ENCODE peak calls at places on chromosomes 3 and 15, in eight cellular contexts. G is tibial artery; I is PC-3; U is CD4-positive, alpha-beta T cell; L is mesothelial cell of epicardium; E is progenitor cell of endocrine pancreas; W is foreskin fibroblast; H is neural progenitor cell. P is an unnamed sample.

GRCh38 chr3:186760141-186760813 is 23.1 kb upstream of the EIF4A2 start:
- DNase-seq in G (no peak), I (peak; percentile 94), U (no peak), L (no peak), E (no peak), W (no peak), H (no peak), P (no peak)

GRCh38 chr15:55222588-55222987 is 25.8 kb upstream of the RSL24D1 start:
- DNase-seq in G (no peak), I (no peak), U (no peak), L (no peak), E (no peak), W (no peak), H (no peak), P (no peak)

GRCh38 chr15:83039206-83039605 is 27.8 kb upstream of the C15orf40 start:
- DNase-seq in G (no peak), I (no peak), U (no peak), L (no peak), E (no peak), W (no peak), H (no peak), P (no peak)

GRCh38 chr15:89587955-89588354 is 12.7 kb downstream of the TICRR start:
- DNase-seq in G (no peak), I (peak; percentile 62), U (no peak), L (no peak), E (no peak), W (peak; percentile 70), H (no peak), P (no peak)

GRCh38 chr3:141308588-141309218 is 59.6 kb upstream of the ZBTB38 start:
- DNase-seq in G (no peak), I (peak; percentile 61), U (no peak), L (peak; percentile 59), E (peak; percentile 42), W (peak; percentile 77), H (peak; percentile 78), P (no peak)

GRCh38 chr15:56792211-56792610 is 58.9 kb upstream of the ZNF280D start:
- DNase-seq in G (no peak), I (no peak), U (no peak), L (no peak), E (no peak), W (no peak), H (no peak), P (no peak)

GRCh38 chr3:42149537-42150426 is 58.6 kb downstream of the TRAK1 start:
- DNase-seq in G (no peak), I (peak; percentile 96), U (no peak), L (no peak), E (no peak), W (no peak), H (no peak), P (no peak)

GRCh38 chr3:71710906-71711494 is 14.2 kb downstream of the EIF4E3 start:
- DNase-seq in G (no peak), I (peak; percentile 77), U (no peak), L (no peak), E (no peak), W (peak; percentile 69), H (peak; percentile 65), P (no peak)

GRCh38 chr3:29644956-29645661 is 364.2 kb downstream of the RBMS3 start:
- DNase-seq in G (no peak), I (no peak), U (no peak), L (no peak), E (no peak), W (peak; percentile 7), H (no peak), P (no peak)

GRCh38 chr3:4704552-4704951 is 211.4 kb downstream of the ITPR1 start:
- DNase-seq in G (no peak), I (no peak), U (no peak), L (no peak), E (no peak), W (no peak), H (no peak), P (no peak)

GRCh38 chr3:101036213-101036618 is 43.0 kb upstream of the ABI3BP start:
- DNase-seq in G (no peak), I (peak; percentile 99), U (no peak), L (peak; percentile 63), E (no peak), W (peak; percentile 95), H (peak; percentile 15), P (no peak)

GRCh38 chr15:33500432-33500831 is 189.7 kb downstream of the RYR3 start:
- DNase-seq in G (no peak), I (no peak), U (no peak), L (no peak), E (no peak), W (no peak), H (peak; percentile 39), P (no peak)

GRCh38 chr3:20246662-20247061 is 60.7 kb upstream of the SGO1 start:
- DNase-seq in G (no peak), I (no peak), U (no peak), L (no peak), E (no peak), W (no peak), H (no peak), P (no peak)

GRCh38 chr3:41164776-41165175 is 34.5 kb upstream of the CTNNB1 start:
- DNase-seq in G (no peak), I (no peak), U (no peak), L (no peak), E (no peak), W (no peak), H (no peak), P (no peak)

GRCh38 chr15:38186505-38186904 is 66.1 kb upstream of the SPRED1 start:
- DNase-seq in G (no peak), I (no peak), U (no peak), L (no peak), E (no peak), W (no peak), H (no peak), P (no peak)

GRCh38 chr3:46900007-46900292 is 22.4 kb downstream of the PTH1R start:
- DNase-seq in G (peak; percentile 79), I (no peak), U (no peak), L (no peak), E (no peak), W (no peak), H (no peak), P (no peak)

GRCh38 chr3:111311709-111312235 is 230.2 kb upstream of the CD96 start:
- DNase-seq in G (no peak), I (no peak), U (no peak), L (no peak), E (no peak), W (peak; percentile 15), H (no peak), P (no peak)

GRCh38 chr3:10327592-10327991 is 6.7 kb upstream of the SEC13 start:
- DNase-seq in G (no peak), I (no peak), U (no peak), L (no peak), E (no peak), W (no peak), H (no peak), P (no peak)

GRCh38 chr3:50616003-50616769 is 765 bp upstream of the MAPKAPK3 start:
- DNase-seq in G (peak; percentile 91), I (peak; percentile 91), U (peak; percentile 76), L (peak; percentile 89), E (peak; percentile 76), W (peak; percentile 92), H (peak; percentile 94), P (peak; percentile 61)
- TF ChIP-seq CTCF in G (peak; percentile 100), I (peak; percentile 98), U (peak; percentile 99), L (peak; percentile 78), E (peak; percentile 97), W (peak; percentile 100), H (peak; percentile 96), P (peak; percentile 87)

GRCh38 chr15:81265944-81266775 is 57.8 kb downstream of the STARD5 start:
- DNase-seq in G (peak; percentile 87), I (peak; percentile 81), U (peak; percentile 79), L (peak; percentile 86), E (peak; percentile 72), W (peak; percentile 90), H (peak; percentile 91), P (peak; percentile 68)
- TF ChIP-seq CTCF in G (peak; percentile 85), I (peak; percentile 74), U (peak; percentile 75), L (peak; percentile 57), E (peak; percentile 79), W (peak; percentile 96), H (peak; percentile 86), P (peak; percentile 24)

GRCh38 chr3:73846951-73847350 is 222.2 kb upstream of the PDZRN3 start:
- DNase-seq in G (no peak), I (no peak), U (no peak), L (no peak), E (no peak), W (no peak), H (peak; percentile 30), P (no peak)

GRCh38 chr3:73848173-73848751 is 223.5 kb upstream of the PDZRN3 start:
- DNase-seq in G (no peak), I (peak; percentile 19), U (no peak), L (no peak), E (no peak), W (peak; percentile 55), H (peak; percentile 51), P (no peak)
- TF ChIP-seq CTCF in G (peak; percentile 74), I (peak; percentile 50), U (no peak), L (peak; percentile 78), E (peak; percentile 86), W (peak; percentile 72), H (peak; percentile 78), P (no peak)

GRCh38 chr3:196599734-196600128 is 31.3 kb downstream of the FBXO45 start:
- DNase-seq in G (no peak), I (peak; percentile 3), U (no peak), L (no peak), E (no peak), W (no peak), H (no peak), P (no peak)
- TF ChIP-seq CTCF in G (no peak), I (no peak), U (no peak), L (no peak), E (no peak), W (no peak), H (no peak), P (no peak)

GRCh38 chr3:23490459-23490858 is 287.3 kb downstream of the UBE2E2 start:
- DNase-seq in G (no peak), I (peak; percentile 78), U (no peak), L (no peak), E (no peak), W (peak; percentile 66), H (no peak), P (no peak)

GRCh38 chr3:23489338-23490158 is 286.4 kb downstream of the UBE2E2 start:
- DNase-seq in G (no peak), I (peak; percentile 41), U (no peak), L (no peak), E (no peak), W (peak; percentile 43), H (peak; percentile 52), P (no peak)

GRCh38 chr3:23493846-23494245 is 290.7 kb downstream of the UBE2E2 start:
- DNase-seq in G (no peak), I (no peak), U (no peak), L (no peak), E (no peak), W (no peak), H (no peak), P (no peak)

GRCh38 chr3:23494967-23495366 is 291.8 kb downstream of the UBE2E2 start:
- DNase-seq in G (no peak), I (no peak), U (no peak), L (no peak), E (no peak), W (no peak), H (no peak), P (no peak)

GRCh38 chr3:23492057-23492456 is 288.9 kb downstream of the UBE2E2 start:
- DNase-seq in G (no peak), I (no peak), U (no peak), L (no peak), E (no peak), W (no peak), H (no peak), P (no peak)
- TF ChIP-seq CTCF in G (no peak), I (no peak), U (no peak), L (no peak), E (no peak), W (no peak), H (no peak), P (no peak)

P was measured in omental fat pad.